ENCODE peak calls at places on chromosomes 16 and 17, in ten cellular contexts. Q, S, C, V, K, E, T, L, M and O are unnamed samples.

GRCh38 chr16:894841-895240 is 75.9 kb downstream of the LMF1 start:
- DNase-seq in M (no peak), Q (no peak), V (no peak), E (no peak), K (no peak), L (no peak), T (peak; percentile 59), S (no peak), C (no peak), O (no peak)

GRCh38 chr17:4940625-4941021 is 555 bp downstream of the RNF167 start:
- DNase-seq in T (no peak), S (no peak), K (no peak), C (no peak), E (peak; percentile 57), V (no peak), L (no peak), Q (no peak), M (peak; percentile 68), O (peak; percentile 39)

GRCh38 chr16:28491080-28491969 is 549 bp downstream of the CLN3 start:
- DNase-seq in L (no peak), M (peak; percentile 39), C (peak; percentile 56), S (peak; percentile 9), T (peak; percentile 68), E (no peak), Q (peak; percentile 27), K (no peak), V (no peak), O (peak; percentile 7)

GRCh38 chr17:49267912-49268311 is 37.3 kb upstream of the PHOSPHO1 start:
- DNase-seq in L (no peak), Q (no peak), K (no peak), T (no peak), C (no peak), S (no peak), V (no peak), E (no peak), M (no peak), O (no peak)

GRCh38 chr17:18257747-18258355 is 687 bp downstream of the FLII start:
- DNase-seq in T (peak; percentile 93), V (peak; percentile 34), Q (peak; percentile 75), K (no peak), L (peak; percentile 60), S (peak; percentile 76), E (peak; percentile 69), C (peak; percentile 47), M (peak; percentile 65), O (peak; percentile 48)

GRCh38 chr17:3592216-3592860 is 16.9 kb downstream of the TRPV1 start:
- DNase-seq in V (no peak), K (no peak), Q (no peak), S (no peak), L (no peak), C (no peak), E (no peak), M (no peak), T (no peak), O (no peak)

GRCh38 chr16:8950580-8951077 is 13.1 kb downstream of the USP7 start:
- DNase-seq in E (no peak), Q (no peak), V (no peak), T (no peak), C (no peak), K (no peak), L (peak; percentile 76), S (peak; percentile 75), M (no peak), O (no peak)

GRCh38 chr17:80382446-80382845 is 32.5 kb upstream of the ENDOV start:
- DNase-seq in C (no peak), T (peak; percentile 44), V (no peak), M (no peak), K (no peak), L (no peak), E (no peak), S (no peak), Q (no peak), O (no peak)

GRCh38 chr17:7969434-7969833 is 33.0 kb upstream of the GUCY2D start:
- DNase-seq in K (no peak), S (peak; percentile 39), M (no peak), C (no peak), Q (no peak), T (no peak), E (no peak), V (no peak), L (peak; percentile 94), O (no peak)

GRCh38 chr17:28684963-28685362 is 23.0 kb downstream of the SUPT6H start:
- DNase-seq in S (peak; percentile 27), L (peak; percentile 76), M (no peak), Q (peak; percentile 93), E (no peak), T (peak; percentile 47), C (peak; percentile 95), K (peak; percentile 10), V (no peak), O (no peak)

GRCh38 chr17:49227436-49228261 is 2.9 kb downstream of the PHOSPHO1 start:
- DNase-seq in Q (peak; percentile 82), V (peak; percentile 38), T (peak; percentile 87), K (peak; percentile 67), S (peak; percentile 73), C (peak; percentile 79), M (peak; percentile 81), E (peak; percentile 69), L (peak; percentile 45), O (peak; percentile 65)